ENCODE peak calls at places on chromosome 12, in four cellular contexts. Z is WERI-Rb-1; Y is hypothalamus; A is activated CD8-positive, alpha-beta memory T cell treated with anti-CD3 and anti-CD28 coated beads for 1 hour. B is an unnamed sample.

GRCh38 chr12:13465641-13466040 is 269.1 kb downstream of the EMP1 start:
- DNase-seq in A (no peak), Y (no peak), Z (no peak), B (no peak)

GRCh38 chr12:65529771-65530435 is 251.4 kb downstream of the MSRB3 start:
- DNase-seq in Y (no peak), A (no peak), Z (no peak), B (no peak)

GRCh38 chr12:98253207-98253606 is 262.2 kb upstream of the TMPO start:
- DNase-seq in Z (no peak), Y (no peak), A (no peak), B (no peak)

GRCh38 chr12:72207094-72207493 is 65.1 kb upstream of the TRHDE start:
- DNase-seq in A (no peak), Y (no peak), Z (no peak), B (no peak)

GRCh38 chr12:75694891-75695290 is 183.5 kb upstream of the KRR1 start:
- DNase-seq in Z (no peak), A (no peak), Y (no peak), B (no peak)

GRCh38 chr12:113299619-113300237 is 35.2 kb downstream of the SLC8B1 start:
- DNase-seq in Y (peak; percentile 51), A (no peak), Z (peak; percentile 26), B (no peak)

GRCh38 chr12:124722871-124723270 is 140.8 kb downstream of the SCARB1 start:
- DNase-seq in Z (no peak), A (no peak), Y (no peak), B (no peak)

GRCh38 chr12:508145-508544 is 48.4 kb downstream of the B4GALNT3 start:
- DNase-seq in Z (no peak), A (no peak), Y (no peak), B (no peak)

GRCh38 chr12:24919346-24920001 is 29.4 kb downstream of the BCAT1 start:
- DNase-seq in A (no peak), Z (no peak), Y (no peak), B (no peak)

GRCh38 chr12:47763481-47764344 is 5.0 kb upstream of the RAPGEF3 start:
- DNase-seq in Z (no peak), Y (no peak), A (no peak), B (no peak)

GRCh38 chr12:11108862-11109261 is 16.7 kb upstream of the TAS2R43 start:
- DNase-seq in A (no peak), Z (no peak), Y (no peak), B (no peak)

GRCh38 chr12:47816646-47817271 is 2.9 kb downstream of the HDAC7 start:
- DNase-seq in A (no peak), Y (no peak), Z (no peak), B (no peak)

GRCh38 chr12:24696800-24697199 is 252.1 kb downstream of the BCAT1 start:
- DNase-seq in Y (no peak), A (no peak), Z (no peak), B (no peak)

GRCh38 chr12:29762637-29763300 is 21.0 kb downstream of the TMTC1 start:
- DNase-seq in Z (no peak), A (no peak), Y (no peak), B (no peak)

GRCh38 chr12:104951759-104952509 is 6.2 kb downstream of the SLC41A2 start:
- DNase-seq in A (no peak), Y (no peak), Z (no peak), B (no peak)

GRCh38 chr12:6542209-6543009 is 8.1 kb downstream of the GAPDH start:
- DNase-seq in Y (no peak), Z (no peak), A (no peak), B (no peak)

GRCh38 chr12:109385339-109386078 is 37.8 kb downstream of the MYO1H start:
- DNase-seq in A (no peak), Z (no peak), Y (no peak), B (no peak)

GRCh38 chr12:119447618-119448017 is 113.1 kb downstream of the CCDC60 start:
- DNase-seq in Z (no peak), A (no peak), Y (no peak), B (no peak)

GRCh38 chr12:65450610-65451009 is 172.1 kb downstream of the MSRB3 start:
- DNase-seq in A (no peak), Y (no peak), Z (no peak), B (no peak)

GRCh38 chr12:92444763-92445162 is 258.0 kb upstream of the PLEKHG7 start:
- DNase-seq in Y (no peak), A (no peak), Z (no peak), B (no peak)

GRCh38 chr12:81022531-81022930 is 55.3 kb upstream of the ACSS3 start:
- DNase-seq in Y (no peak), A (no peak), Z (no peak), B (no peak)

GRCh38 chr12:96401061-96401871 is 1.0 kb upstream of the CDK17 start:
- DNase-seq in Y (peak; percentile 36), A (no peak), Z (no peak), B (no peak)

GRCh38 chr12:67766370-67766769 is 117.8 kb downstream of the DYRK2 start:
- DNase-seq in Y (no peak), A (no peak), Z (no peak), B (no peak)

GRCh38 chr12:104761091-104761490 is 197.0 kb downstream of the SLC41A2 start:
- DNase-seq in A (no peak), Y (no peak), Z (no peak), B (no peak)

GRCh38 chr12:106682594-106683234 is 91.8 kb upstream of the RIC8B start:
- DNase-seq in A (no peak), Z (no peak), Y (no peak), B (no peak)

GRCh38 chr12:46553911-46554310 is 181.3 kb upstream of the SLC38A2 start:
- DNase-seq in A (no peak), Y (no peak), Z (no peak), B (no peak)

GRCh38 chr12:85057370-85057963 is 21.3 kb downstream of the LRRIQ1 start:
- DNase-seq in Z (peak; percentile 41), Y (no peak), A (no peak), B (no peak)

GRCh38 chr12:48932878-48933277 is 7.6 kb upstream of the FKBP11 start:
- DNase-seq in Y (no peak), Z (no peak), A (no peak), B (no peak)

GRCh38 chr12:130916251-130916911 is 37.3 kb upstream of the ADGRD1 start:
- DNase-seq in Y (peak; percentile 32), A (no peak), Z (peak; percentile 80), B (no peak)

GRCh38 chr12:57735952-57736742 is 2.4 kb downstream of the AGAP2 start:
- DNase-seq in Y (peak; percentile 34), A (no peak), Z (peak; percentile 79), B (no peak)

GRCh38 chr12:54259194-54260011 is 20.5 kb downstream of the CBX5 start:
- DNase-seq in A (no peak), Y (peak; percentile 81), Z (peak; percentile 92), B (no peak)

GRCh38 chr12:123120452-123121166 is 30.3 kb downstream of the PITPNM2 start:
- DNase-seq in A (no peak), Y (no peak), Z (no peak), B (no peak)

GRCh38 chr12:57813971-57814771 is 4.4 kb downstream of the AVIL start:
- DNase-seq in Y (no peak), A (no peak), Z (no peak), B (no peak)

GRCh38 chr12:116213885-116214527 is 63.5 kb downstream of the MED13L start:
- DNase-seq in Z (no peak), Y (no peak), A (no peak), B (no peak)

GRCh38 chr12:52867636-52868035 is 18.8 kb upstream of the KRT78 start:
- DNase-seq in A (peak; percentile 13), Z (no peak), Y (no peak), B (no peak)

GRCh38 chr12:69007166-69007857 is 74.3 kb upstream of the CPM start:
- DNase-seq in Y (no peak), A (no peak), Z (no peak), B (no peak)

GRCh38 chr12:115232455-115233156 is 548.6 kb upstream of the TBX3 start:
- DNase-seq in Z (no peak), Y (no peak), A (no peak), B (no peak)

GRCh38 chr12:27530157-27530922 is 6.3 kb downstream of the PPFIBP1 start:
- DNase-seq in Z (no peak), Y (no peak), A (no peak), B (no peak)

B was measured in esophagus squamous epithelium.